ENCODE peak calls at places on chromosomes 6 and 20, in six cellular contexts. One of them, this sample, is unnamed.

GRCh38 chr6:90982051-90982450 is 395.2 kb upstream of the MAP3K7 start:
- DNase-seq in GM23338: peak; percentile 19
- DNase-seq in A549: no peak
- DNase-seq in K562: no peak
- DNase-seq in HepG2: no peak
- DNase-seq in HL-60: no peak
- DNase-seq in this sample: no peak

GRCh38 chr6:4412488-4412887 is 277.1 kb upstream of the ECI2 start:
- DNase-seq in GM23338: no peak
- DNase-seq in A549: no peak
- DNase-seq in K562: no peak
- DNase-seq in HepG2: no peak
- DNase-seq in HL-60: no peak
- DNase-seq in this sample: no peak

GRCh38 chr20:31674895-31675827 is 37.4 kb downstream of the COX4I2 start:
- DNase-seq in GM23338: no peak
- DNase-seq in A549: no peak
- DNase-seq in K562: peak; percentile 77
- DNase-seq in HepG2: no peak
- DNase-seq in HL-60: peak; percentile 97
- DNase-seq in this sample: no peak

GRCh38 chr6:15420959-15421438 is 175.1 kb downstream of the JARID2 start:
- DNase-seq in GM23338: no peak
- DNase-seq in A549: no peak
- DNase-seq in K562: no peak
- DNase-seq in HepG2: no peak
- DNase-seq in HL-60: no peak
- DNase-seq in this sample: no peak

GRCh38 chr6:88698661-88699060 is 264.8 kb downstream of the RNGTT start:
- DNase-seq in GM23338: no peak
- DNase-seq in A549: no peak
- DNase-seq in K562: no peak
- DNase-seq in HepG2: no peak
- DNase-seq in HL-60: no peak
- DNase-seq in this sample: no peak

GRCh38 chr20:25248501-25249172 is 752 bp downstream of the PYGB start:
- DNase-seq in GM23338: peak; percentile 60
- DNase-seq in A549: no peak
- DNase-seq in K562: peak; percentile 53
- DNase-seq in HepG2: no peak
- DNase-seq in HL-60: no peak
- DNase-seq in this sample: no peak

GRCh38 chr6:36247691-36248090 is 22.2 kb upstream of the PNPLA1 start:
- DNase-seq in GM23338: no peak
- DNase-seq in A549: no peak
- DNase-seq in K562: no peak
- DNase-seq in HepG2: no peak
- DNase-seq in HL-60: no peak
- DNase-seq in this sample: no peak

GRCh38 chr20:57195023-57195758 is 71.2 kb downstream of the BMP7 start:
- DNase-seq in GM23338: no peak
- DNase-seq in A549: no peak
- DNase-seq in K562: no peak
- DNase-seq in HepG2: no peak
- DNase-seq in HL-60: no peak
- DNase-seq in this sample: no peak

GRCh38 chr20:4193053-4193452 is 177.7 kb upstream of the RNF24 start:
- DNase-seq in GM23338: no peak
- DNase-seq in A549: no peak
- DNase-seq in K562: no peak
- DNase-seq in HepG2: no peak
- DNase-seq in HL-60: no peak
- DNase-seq in this sample: no peak

GRCh38 chr6:135231469-135231844 is 50.3 kb downstream of the MYB start:
- DNase-seq in GM23338: no peak
- DNase-seq in A549: no peak
- DNase-seq in K562: no peak
- DNase-seq in HepG2: no peak
- DNase-seq in HL-60: no peak
- DNase-seq in this sample: no peak

GRCh38 chr6:32439708-32440214 is at the start of gene HLA-DRA:
- DNase-seq in GM23338: peak; percentile 90
- DNase-seq in A549: peak; percentile 35
- DNase-seq in K562: peak; percentile 62
- DNase-seq in HepG2: peak; percentile 31
- DNase-seq in HL-60: no peak
- DNase-seq in this sample: no peak

GRCh38 chr6:128494440-128494839 is 26.0 kb downstream of the PTPRK start:
- DNase-seq in GM23338: peak; percentile 53
- DNase-seq in A549: no peak
- DNase-seq in K562: no peak
- DNase-seq in HepG2: no peak
- DNase-seq in HL-60: no peak
- DNase-seq in this sample: no peak

GRCh38 chr20:9945406-9945805 is 89.4 kb upstream of the ANKEF1 start:
- DNase-seq in GM23338: no peak
- DNase-seq in A549: peak; percentile 21
- DNase-seq in K562: no peak
- DNase-seq in HepG2: no peak
- DNase-seq in HL-60: no peak
- DNase-seq in this sample: no peak

GRCh38 chr6:56840467-56841371 is 114.2 kb upstream of the BEND6 start:
- DNase-seq in GM23338: no peak
- DNase-seq in A549: peak; percentile 51
- DNase-seq in K562: no peak
- DNase-seq in HepG2: peak; percentile 49
- DNase-seq in HL-60: no peak
- DNase-seq in this sample: peak; percentile 83

GRCh38 chr6:6696867-6697531 is 108.5 kb downstream of the LY86 start:
- DNase-seq in GM23338: peak; percentile 91
- DNase-seq in A549: peak; percentile 73
- DNase-seq in K562: peak; percentile 73
- DNase-seq in HepG2: peak; percentile 29
- DNase-seq in HL-60: peak; percentile 81
- DNase-seq in this sample: no peak

GRCh38 chr6:1500874-1501273 is 108.8 kb upstream of the FOXC1 start:
- DNase-seq in GM23338: no peak
- DNase-seq in A549: no peak
- DNase-seq in K562: no peak
- DNase-seq in HepG2: no peak
- DNase-seq in HL-60: no peak
- DNase-seq in this sample: no peak

GRCh38 chr6:26223213-26223612 is 136.0 kb downstream of the HFE start:
- DNase-seq in GM23338: no peak
- DNase-seq in A549: peak; percentile 36
- DNase-seq in K562: no peak
- DNase-seq in HepG2: no peak
- DNase-seq in HL-60: no peak
- DNase-seq in this sample: no peak

GRCh38 chr6:37433657-37434271 is 743 bp downstream of the CMTR1 start:
- DNase-seq in GM23338: peak; percentile 10
- DNase-seq in A549: peak; percentile 9
- DNase-seq in K562: no peak
- DNase-seq in HepG2: peak; percentile 16
- DNase-seq in HL-60: peak; percentile 25
- DNase-seq in this sample: no peak

DNA sequence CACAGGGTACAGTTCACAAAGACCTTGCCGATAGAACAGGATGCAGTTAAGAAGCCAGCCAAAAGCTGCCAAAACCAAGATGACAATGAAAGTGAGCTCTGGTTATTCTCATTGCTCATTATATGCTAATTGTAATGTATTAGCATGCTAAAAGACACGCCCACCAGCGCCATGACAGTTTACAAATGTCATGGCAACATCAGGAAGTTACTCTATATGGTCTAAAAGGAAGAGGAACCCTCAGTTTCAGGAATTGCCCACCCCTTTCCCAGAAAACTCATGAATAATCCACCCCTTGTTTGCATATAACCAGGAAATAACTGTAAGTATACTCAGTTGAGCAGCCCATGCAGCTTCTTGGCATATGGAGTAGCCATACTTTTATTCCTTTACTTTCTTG is 748.7 kb downstream of the QKI start:
- DNase-seq in GM23338: no peak
- DNase-seq in A549: no peak
- DNase-seq in K562: no peak
- DNase-seq in HepG2: no peak
- DNase-seq in HL-60: no peak
- DNase-seq in this sample: no peak
- H3K4me3 ChIP-seq in GM23338: no peak overlapping the region
- H3K4me3 ChIP-seq in A549: no peak overlapping the region
- H3K4me3 ChIP-seq in K562: no peak overlapping the region
- H3K4me3 ChIP-seq in HepG2: no peak overlapping the region
- H3K4me3 ChIP-seq in HL-60: no peak overlapping the region
- H3K4me3 ChIP-seq in this sample: no peak overlapping the region

DNA sequence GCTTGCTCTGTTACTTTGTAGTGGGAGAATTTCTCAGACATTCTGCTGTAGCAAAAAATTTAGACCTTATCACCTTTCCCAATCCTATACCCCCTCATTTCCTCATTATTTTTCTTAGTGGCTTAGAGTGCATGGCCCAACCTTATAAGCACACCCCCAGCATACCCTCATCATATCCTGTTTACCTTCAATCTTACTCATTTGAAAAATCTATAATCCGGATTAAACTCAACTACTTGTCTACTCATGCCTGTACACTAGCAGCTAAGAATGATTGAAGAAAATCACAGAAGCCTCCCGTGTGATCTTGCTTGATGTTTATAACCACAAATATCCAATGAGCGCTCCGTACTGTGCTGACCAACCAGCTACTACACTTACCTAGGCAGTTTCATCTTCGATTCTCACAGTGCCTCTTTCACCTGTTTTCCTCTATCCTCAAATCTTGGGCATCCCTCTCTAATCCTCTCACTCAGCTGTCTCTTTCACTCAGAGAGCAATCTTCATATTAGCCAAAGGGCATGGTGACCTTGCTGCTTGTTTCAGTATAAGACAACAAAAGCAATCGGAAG is 36.6 kb downstream of the AIG1 start:
- DNase-seq in GM23338: no peak
- DNase-seq in A549: no peak
- DNase-seq in K562: no peak
- DNase-seq in HepG2: no peak
- DNase-seq in HL-60: no peak
- DNase-seq in this sample: no peak
- TF ChIP-seq REST in GM23338: no peak
- TF ChIP-seq REST in A549: no peak
- TF ChIP-seq REST in K562: no peak
- TF ChIP-seq REST in HepG2: no peak
- TF ChIP-seq REST in HL-60: no peak
- TF ChIP-seq REST in this sample: no peak

DNA sequence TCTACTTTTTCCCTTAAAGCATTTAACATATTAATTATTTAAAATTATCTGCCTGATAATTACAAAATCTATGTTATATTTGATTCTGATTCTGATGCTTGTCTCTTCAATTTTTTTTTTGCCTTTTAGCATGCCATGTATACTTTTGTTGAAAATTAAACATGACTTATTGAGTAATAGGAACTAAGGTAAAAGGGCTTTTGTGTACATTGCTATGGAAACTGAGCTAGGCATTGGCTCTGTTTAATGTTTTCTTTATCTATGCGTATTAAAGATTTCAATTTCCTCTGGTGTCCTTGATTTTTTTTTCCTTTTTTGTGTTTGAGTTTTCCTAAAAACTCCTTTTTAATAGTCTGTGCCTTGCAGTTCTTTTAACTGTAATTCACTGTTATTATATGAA is 805.2 kb downstream of the DHX35 start:
- DNase-seq in GM23338: no peak
- DNase-seq in A549: no peak
- DNase-seq in K562: no peak
- DNase-seq in HepG2: no peak
- DNase-seq in HL-60: no peak
- DNase-seq in this sample: no peak
- H3K4me3 ChIP-seq in GM23338: no peak overlapping the region
- H3K4me3 ChIP-seq in A549: no peak overlapping the region
- H3K4me3 ChIP-seq in K562: no peak overlapping the region
- H3K4me3 ChIP-seq in HepG2: no peak overlapping the region
- H3K4me3 ChIP-seq in HL-60: no peak overlapping the region
- H3K4me3 ChIP-seq in this sample: no peak overlapping the region

GRCh38 chr6:28010526-28010925 is 53.5 kb downstream of the OR2B6 start:
- DNase-seq in GM23338: no peak
- DNase-seq in A549: no peak
- DNase-seq in K562: no peak
- DNase-seq in HepG2: no peak
- DNase-seq in HL-60: no peak
- DNase-seq in this sample: no peak

GRCh38 chr6:28005124-28005662 is 48.2 kb downstream of the OR2B6 start:
- DNase-seq in GM23338: peak; percentile 17
- DNase-seq in A549: no peak
- DNase-seq in K562: no peak
- DNase-seq in HepG2: no peak
- DNase-seq in HL-60: no peak
- DNase-seq in this sample: no peak

GRCh38 chr6:28005975-28006374 is 48.9 kb downstream of the OR2B6 start:
- DNase-seq in GM23338: peak; percentile 70
- DNase-seq in A549: no peak
- DNase-seq in K562: no peak
- DNase-seq in HepG2: no peak
- DNase-seq in HL-60: no peak
- DNase-seq in this sample: no peak

GRCh38 chr6:28004350-28005123 is 47.5 kb downstream of the OR2B6 start:
- DNase-seq in GM23338: no peak
- DNase-seq in A549: no peak
- DNase-seq in K562: no peak
- DNase-seq in HepG2: no peak
- DNase-seq in HL-60: no peak
- DNase-seq in this sample: no peak

DNA sequence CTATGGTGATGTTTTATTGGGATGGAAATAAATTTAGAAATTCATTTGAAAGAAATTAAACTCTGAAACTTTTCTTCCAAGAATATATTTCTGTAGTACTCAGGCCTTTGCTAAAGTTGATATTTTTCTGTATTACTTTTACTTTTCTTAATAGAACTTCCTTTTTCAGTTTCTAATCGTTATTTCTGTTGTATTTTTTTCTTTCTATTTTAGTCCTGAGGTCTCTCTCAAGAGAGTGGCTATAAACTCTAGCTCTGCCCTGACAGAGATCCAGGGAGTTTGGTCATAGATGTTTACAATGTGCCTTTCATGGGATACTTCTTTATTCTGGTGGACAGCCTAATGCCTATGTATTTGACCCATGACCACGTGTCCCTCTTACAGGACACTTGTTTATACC is 51.0 kb downstream of the OR2B6 start:
- DNase-seq in GM23338: no peak
- DNase-seq in A549: no peak
- DNase-seq in K562: no peak
- DNase-seq in HepG2: no peak
- DNase-seq in HL-60: no peak
- DNase-seq in this sample: no peak
- TF ChIP-seq REST in GM23338: no peak
- TF ChIP-seq REST in A549: no peak
- TF ChIP-seq REST in K562: no peak
- TF ChIP-seq REST in HepG2: no peak
- TF ChIP-seq REST in HL-60: no peak
- TF ChIP-seq REST in this sample: no peak

DNA sequence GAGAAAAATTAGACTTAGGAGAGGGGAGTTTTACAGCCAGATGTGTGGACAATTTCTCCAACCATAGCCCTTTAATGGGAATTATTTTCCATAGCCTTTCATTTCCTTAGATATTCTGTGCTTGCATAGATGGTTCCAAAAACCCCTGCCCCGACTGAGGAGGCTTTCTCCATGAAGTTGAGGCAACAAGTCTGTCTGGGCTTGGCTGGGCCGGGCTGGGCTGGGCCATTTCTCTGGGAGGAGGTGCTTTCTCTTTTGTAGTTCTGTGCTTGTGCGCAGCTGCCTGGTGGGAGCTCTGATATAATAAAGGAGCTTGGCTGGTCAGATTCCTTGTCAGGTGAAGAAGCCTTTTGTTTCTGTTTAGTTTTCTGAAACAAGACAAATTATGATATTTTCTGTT is 71.4 kb downstream of the SOBP start:
- DNase-seq in GM23338: peak; percentile 31
- DNase-seq in A549: no peak
- DNase-seq in K562: no peak
- DNase-seq in HepG2: no peak
- DNase-seq in HL-60: no peak
- DNase-seq in this sample: no peak
- H3K4me3 ChIP-seq in GM23338: no peak overlapping the region
- H3K4me3 ChIP-seq in A549: no peak overlapping the region
- H3K4me3 ChIP-seq in K562: no peak overlapping the region
- H3K4me3 ChIP-seq in HepG2: no peak overlapping the region
- H3K4me3 ChIP-seq in HL-60: no peak overlapping the region
- H3K4me3 ChIP-seq in this sample: no peak overlapping the region

This sample was measured in Panc1.